ENCODE peak calls at places on chromosomes 16 and 17, in eight cellular contexts. One of them, this sample, is unnamed.

GRCh38 chr16:35405547-35405946 is 1946.1 kb downstream of the TP53TG3F start:
- DNase-seq in AG09319: no peak
- DNase-seq in lower lobe of right lung: peak
- DNase-seq in GM23338: no peak
- DNase-seq in foreskin fibroblast: no peak
- DNase-seq in fibroblast of pulmonary artery: no peak
- DNase-seq in epithelial cell of esophagus: no peak
- DNase-seq in endothelial cell: no peak
- DNase-seq in this sample: peak

GRCh38 chr17:67431210-67432015 is 54.3 kb downstream of the PITPNC1 start:
- DNase-seq in AG09319: peak
- DNase-seq in lower lobe of right lung: no peak
- DNase-seq in GM23338: no peak
- DNase-seq in foreskin fibroblast: peak
- DNase-seq in fibroblast of pulmonary artery: peak
- DNase-seq in epithelial cell of esophagus: peak
- DNase-seq in endothelial cell: no peak
- DNase-seq in this sample: no peak

GRCh38 chr16:68031951-68032350 is 8.9 kb downstream of the DUS2 start:
- DNase-seq in AG09319: no peak
- DNase-seq in lower lobe of right lung: no peak
- DNase-seq in GM23338: peak
- DNase-seq in foreskin fibroblast: no peak
- DNase-seq in fibroblast of pulmonary artery: no peak
- DNase-seq in epithelial cell of esophagus: peak
- DNase-seq in endothelial cell: no peak
- DNase-seq in this sample: no peak

GRCh38 chr17:34465756-34466155 is 102.7 kb upstream of the CCL1 start:
- DNase-seq in AG09319: no peak
- DNase-seq in lower lobe of right lung: no peak
- DNase-seq in GM23338: no peak
- DNase-seq in foreskin fibroblast: no peak
- DNase-seq in fibroblast of pulmonary artery: no peak
- DNase-seq in epithelial cell of esophagus: no peak
- DNase-seq in endothelial cell: no peak
- DNase-seq in this sample: no peak

GRCh38 chr16:80577485-80578280 is 36.9 kb downstream of the DYNLRB2 start:
- DNase-seq in AG09319: no peak
- DNase-seq in lower lobe of right lung: no peak
- DNase-seq in GM23338: no peak
- DNase-seq in foreskin fibroblast: no peak
- DNase-seq in fibroblast of pulmonary artery: no peak
- DNase-seq in epithelial cell of esophagus: no peak
- DNase-seq in endothelial cell: no peak
- DNase-seq in this sample: no peak

GRCh38 chr17:13513039-13513405 is 88.7 kb downstream of the HS3ST3A1 start:
- DNase-seq in AG09319: no peak
- DNase-seq in lower lobe of right lung: no peak
- DNase-seq in GM23338: peak
- DNase-seq in foreskin fibroblast: peak
- DNase-seq in fibroblast of pulmonary artery: peak
- DNase-seq in epithelial cell of esophagus: no peak
- DNase-seq in endothelial cell: no peak
- DNase-seq in this sample: no peak

GRCh38 chr17:63113167-63113566 is 147.1 kb downstream of the TANC2 start:
- DNase-seq in AG09319: no peak
- DNase-seq in lower lobe of right lung: no peak
- DNase-seq in GM23338: peak
- DNase-seq in foreskin fibroblast: no peak
- DNase-seq in fibroblast of pulmonary artery: peak
- DNase-seq in epithelial cell of esophagus: no peak
- DNase-seq in endothelial cell: no peak
- DNase-seq in this sample: no peak

GRCh38 chr16:30458561-30459394 is 13.1 kb upstream of the SEPHS2 start:
- DNase-seq in AG09319: no peak
- DNase-seq in lower lobe of right lung: peak
- DNase-seq in GM23338: no peak
- DNase-seq in foreskin fibroblast: no peak
- DNase-seq in fibroblast of pulmonary artery: no peak
- DNase-seq in epithelial cell of esophagus: no peak
- DNase-seq in endothelial cell: no peak
- DNase-seq in this sample: no peak

GRCh38 chr17:12620200-12620720 is 45.4 kb upstream of the MYOCD start:
- DNase-seq in AG09319: no peak
- DNase-seq in lower lobe of right lung: no peak
- DNase-seq in GM23338: no peak
- DNase-seq in foreskin fibroblast: peak
- DNase-seq in fibroblast of pulmonary artery: peak
- DNase-seq in epithelial cell of esophagus: peak
- DNase-seq in endothelial cell: no peak
- DNase-seq in this sample: no peak

GRCh38 chr17:74237321-74237720 is 23.9 kb downstream of the TTYH2 start:
- DNase-seq in AG09319: no peak
- DNase-seq in lower lobe of right lung: no peak
- DNase-seq in GM23338: no peak
- DNase-seq in foreskin fibroblast: no peak
- DNase-seq in fibroblast of pulmonary artery: no peak
- DNase-seq in epithelial cell of esophagus: no peak
- DNase-seq in endothelial cell: no peak
- DNase-seq in this sample: no peak

GRCh38 chr17:39996789-39997188 is 16.2 kb downstream of the PSMD3 start:
- DNase-seq in AG09319: no peak
- DNase-seq in lower lobe of right lung: no peak
- DNase-seq in GM23338: no peak
- DNase-seq in foreskin fibroblast: no peak
- DNase-seq in fibroblast of pulmonary artery: no peak
- DNase-seq in epithelial cell of esophagus: no peak
- DNase-seq in endothelial cell: no peak
- DNase-seq in this sample: peak

GRCh38 chr16:77211880-77212735 is 12.9 kb downstream of the SYCE1L start:
- DNase-seq in AG09319: no peak
- DNase-seq in lower lobe of right lung: peak
- DNase-seq in GM23338: peak
- DNase-seq in foreskin fibroblast: no peak
- DNase-seq in fibroblast of pulmonary artery: peak
- DNase-seq in epithelial cell of esophagus: peak
- DNase-seq in endothelial cell: peak
- DNase-seq in this sample: no peak

GRCh38 chr16:55367796-55368195 is 43.8 kb downstream of the IRX6 start:
- DNase-seq in AG09319: no peak
- DNase-seq in lower lobe of right lung: no peak
- DNase-seq in GM23338: no peak
- DNase-seq in foreskin fibroblast: peak
- DNase-seq in fibroblast of pulmonary artery: peak
- DNase-seq in epithelial cell of esophagus: peak
- DNase-seq in endothelial cell: no peak
- DNase-seq in this sample: no peak

DNA sequence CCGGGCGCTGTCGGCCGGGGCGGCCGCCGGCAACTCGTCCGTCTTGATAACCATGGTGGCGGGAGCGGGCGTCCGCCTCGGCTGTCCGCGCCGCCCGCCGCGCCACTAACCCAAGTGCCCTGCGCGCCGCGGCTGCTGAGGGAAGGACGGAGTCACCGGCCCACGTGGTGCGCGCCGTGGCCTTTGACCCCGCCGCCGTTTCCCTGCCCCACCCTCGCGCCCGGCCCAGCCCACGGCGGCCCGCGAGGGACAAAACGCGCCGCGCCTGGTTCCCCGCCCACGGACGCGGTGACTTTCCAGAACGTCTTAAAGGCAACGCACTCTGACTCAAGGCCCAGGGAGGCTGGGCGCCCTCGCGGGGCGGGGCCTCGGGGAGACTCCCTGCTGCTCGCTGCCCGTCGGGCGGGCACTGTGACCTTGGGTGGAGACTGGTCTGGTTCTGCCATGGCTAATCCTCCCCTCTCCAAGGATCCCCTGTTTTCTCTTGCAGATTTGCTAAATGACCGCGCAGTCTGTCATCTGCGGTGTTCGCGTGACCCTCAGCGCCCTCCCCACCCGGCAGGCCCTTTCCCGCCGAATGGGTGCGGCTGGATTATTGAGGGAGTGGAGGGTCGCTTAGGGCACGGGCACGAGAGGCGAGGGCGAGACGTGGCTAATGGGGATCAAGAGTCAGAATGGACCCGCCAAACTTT is at the start of gene CLUH:
- DNase-seq in AG09319: peak
- DNase-seq in lower lobe of right lung: peak
- DNase-seq in GM23338: peak
- DNase-seq in foreskin fibroblast: peak
- DNase-seq in fibroblast of pulmonary artery: peak
- DNase-seq in epithelial cell of esophagus: peak
- DNase-seq in endothelial cell: peak
- DNase-seq in this sample: peak
- TF ChIP-seq CTCF in AG09319: no peak
- TF ChIP-seq CTCF in lower lobe of right lung: no peak
- TF ChIP-seq CTCF in GM23338: no peak
- TF ChIP-seq CTCF in foreskin fibroblast: no peak
- TF ChIP-seq CTCF in fibroblast of pulmonary artery: no peak
- TF ChIP-seq CTCF in epithelial cell of esophagus: no peak
- TF ChIP-seq CTCF in endothelial cell: no peak
- TF ChIP-seq CTCF in this sample: no peak

GRCh38 chr17:76243826-76244679 is 3.8 kb upstream of the RNF157 start:
- DNase-seq in AG09319: no peak
- DNase-seq in lower lobe of right lung: no peak
- DNase-seq in GM23338: no peak
- DNase-seq in foreskin fibroblast: peak
- DNase-seq in fibroblast of pulmonary artery: no peak
- DNase-seq in epithelial cell of esophagus: no peak
- DNase-seq in endothelial cell: no peak
- DNase-seq in this sample: no peak
- TF ChIP-seq CTCF in AG09319: no peak
- TF ChIP-seq CTCF in lower lobe of right lung: no peak
- TF ChIP-seq CTCF in GM23338: no peak
- TF ChIP-seq CTCF in foreskin fibroblast: no peak
- TF ChIP-seq CTCF in fibroblast of pulmonary artery: no peak
- TF ChIP-seq CTCF in epithelial cell of esophagus: no peak
- TF ChIP-seq CTCF in endothelial cell: no peak
- TF ChIP-seq CTCF in this sample: no peak

DNA sequence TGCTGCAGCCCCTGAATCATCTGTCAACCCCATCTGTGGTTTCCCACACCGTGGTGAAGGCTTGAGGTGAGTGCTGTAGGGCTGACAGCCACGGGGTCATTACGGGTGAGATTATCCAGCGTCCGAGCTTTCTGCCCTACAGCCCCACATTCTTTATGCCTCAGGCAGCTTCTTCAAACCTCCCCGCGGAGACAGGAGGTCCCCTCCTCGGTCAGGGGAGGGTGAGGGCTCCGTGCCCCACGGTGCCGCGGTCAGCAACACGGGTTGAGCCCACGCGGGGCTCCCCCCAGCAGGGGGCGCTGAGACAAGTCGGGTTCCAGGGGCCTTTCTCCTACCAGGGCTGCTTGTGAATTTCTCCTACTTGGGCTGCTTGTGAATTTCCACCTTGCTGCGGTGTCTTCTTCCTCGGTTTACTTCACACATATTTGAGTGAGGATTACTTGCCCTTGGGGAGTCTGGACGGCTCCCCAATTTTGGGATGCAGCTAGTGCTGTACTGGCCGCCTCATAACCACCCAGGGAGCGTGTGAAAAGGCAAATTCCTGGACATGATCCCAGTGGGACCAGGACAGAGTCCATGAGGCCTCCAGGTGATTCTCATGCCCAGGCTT is 18.1 kb upstream of the WFIKKN2 start:
- DNase-seq in AG09319: no peak
- DNase-seq in lower lobe of right lung: peak
- DNase-seq in GM23338: peak
- DNase-seq in foreskin fibroblast: no peak
- DNase-seq in fibroblast of pulmonary artery: peak
- DNase-seq in epithelial cell of esophagus: no peak
- DNase-seq in endothelial cell: peak
- DNase-seq in this sample: no peak
- TF ChIP-seq CTCF in AG09319: peak
- TF ChIP-seq CTCF in lower lobe of right lung: peak
- TF ChIP-seq CTCF in GM23338: peak
- TF ChIP-seq CTCF in foreskin fibroblast: peak
- TF ChIP-seq CTCF in fibroblast of pulmonary artery: peak
- TF ChIP-seq CTCF in epithelial cell of esophagus: peak
- TF ChIP-seq CTCF in endothelial cell: peak
- TF ChIP-seq CTCF in this sample: peak

GRCh38 chr17:16381496-16381820 is 567 bp downstream of the UBB start:
- DNase-seq in AG09319: no peak
- DNase-seq in lower lobe of right lung: no peak
- DNase-seq in GM23338: no peak
- DNase-seq in foreskin fibroblast: no peak
- DNase-seq in fibroblast of pulmonary artery: peak
- DNase-seq in epithelial cell of esophagus: peak
- DNase-seq in endothelial cell: no peak
- DNase-seq in this sample: no peak

GRCh38 chr17:16378631-16379282 is 2.1 kb upstream of the UBB start:
- DNase-seq in AG09319: no peak
- DNase-seq in lower lobe of right lung: no peak
- DNase-seq in GM23338: peak
- DNase-seq in foreskin fibroblast: no peak
- DNase-seq in fibroblast of pulmonary artery: no peak
- DNase-seq in epithelial cell of esophagus: peak
- DNase-seq in endothelial cell: no peak
- DNase-seq in this sample: no peak

GRCh38 chr17:16383216-16383615 is 2.3 kb downstream of the UBB start:
- DNase-seq in AG09319: no peak
- DNase-seq in lower lobe of right lung: no peak
- DNase-seq in GM23338: no peak
- DNase-seq in foreskin fibroblast: no peak
- DNase-seq in fibroblast of pulmonary artery: no peak
- DNase-seq in epithelial cell of esophagus: no peak
- DNase-seq in endothelial cell: no peak
- DNase-seq in this sample: no peak

GRCh38 chr17:16379654-16380053 is 1.2 kb upstream of the UBB start:
- DNase-seq in AG09319: no peak
- DNase-seq in lower lobe of right lung: no peak
- DNase-seq in GM23338: no peak
- DNase-seq in foreskin fibroblast: no peak
- DNase-seq in fibroblast of pulmonary artery: no peak
- DNase-seq in epithelial cell of esophagus: no peak
- DNase-seq in endothelial cell: no peak
- DNase-seq in this sample: no peak

DNA sequence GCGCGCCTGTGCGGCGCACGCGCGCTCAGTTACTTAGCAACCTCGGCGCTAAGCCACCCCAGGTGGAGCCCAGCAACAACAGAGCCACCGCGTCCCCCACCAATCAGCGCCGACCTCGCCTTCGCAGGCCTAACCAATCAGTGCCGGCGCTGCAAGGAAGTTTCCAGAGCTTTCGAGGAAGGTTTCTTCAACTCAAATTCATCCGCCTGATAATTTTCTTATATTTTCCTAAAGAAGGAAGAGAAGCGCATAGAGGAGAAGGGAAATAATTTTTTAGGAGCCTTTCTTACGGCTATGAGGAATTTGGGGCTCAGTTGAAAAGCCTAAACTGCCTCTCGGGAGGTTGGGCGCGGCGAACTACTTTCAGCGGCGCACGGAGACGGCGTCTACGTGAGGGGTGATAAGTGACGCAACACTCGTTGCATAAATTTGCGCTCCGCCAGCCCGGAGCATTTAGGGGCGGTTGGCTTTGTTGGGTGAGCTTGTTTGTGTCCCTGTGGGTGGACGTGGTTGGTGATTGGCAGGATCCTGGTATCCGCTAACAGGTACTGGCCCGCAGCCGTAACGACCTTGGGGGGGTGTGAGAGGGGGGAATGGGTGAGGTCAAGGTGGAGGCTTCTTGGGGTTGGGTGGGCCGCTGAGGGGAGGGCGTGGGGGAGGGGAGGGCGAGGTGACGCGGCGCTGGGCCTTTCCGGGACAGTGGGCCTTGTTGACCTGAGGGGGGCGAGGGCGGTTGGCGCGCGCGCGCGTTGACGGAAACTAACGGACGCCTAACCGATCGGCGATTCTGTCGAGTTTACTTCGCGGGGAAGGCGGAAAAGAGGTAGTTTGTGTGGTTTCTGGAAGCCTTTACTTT is at the start of gene UBB:
- DNase-seq in AG09319: peak
- DNase-seq in lower lobe of right lung: peak
- DNase-seq in GM23338: peak
- DNase-seq in foreskin fibroblast: peak
- DNase-seq in fibroblast of pulmonary artery: peak
- DNase-seq in epithelial cell of esophagus: peak
- DNase-seq in endothelial cell: peak
- DNase-seq in this sample: peak
- TF ChIP-seq CTCF in AG09319: peak
- TF ChIP-seq CTCF in lower lobe of right lung: no peak
- TF ChIP-seq CTCF in GM23338: peak
- TF ChIP-seq CTCF in foreskin fibroblast: no peak
- TF ChIP-seq CTCF in fibroblast of pulmonary artery: no peak
- TF ChIP-seq CTCF in epithelial cell of esophagus: no peak
- TF ChIP-seq CTCF in endothelial cell: no peak
- TF ChIP-seq CTCF in this sample: no peak